ENCODE peak calls at places on chromosomes 5 and 9, in eight cellular contexts. One of them, this sample, is unnamed.

GRCh38 chr5:14414615-14415515 is 166.7 kb upstream of the OTULINL start:
- DNase-seq in left ventricle myocardium inferior: no peak
- DNase-seq in left lung: no peak
- DNase-seq in endodermal cell: no peak
- DNase-seq in A549: no peak
- DNase-seq in fibroblast of lung: no peak
- DNase-seq in stomach: no peak
- DNase-seq in brain microvascular endothelial cell: no peak
- DNase-seq in this sample: no peak

GRCh38 chr5:151056367-151057306 is 24.2 kb downstream of the TNIP1 start:
- DNase-seq in left ventricle myocardium inferior: no peak
- DNase-seq in left lung: peak; percentile 42
- DNase-seq in endodermal cell: no peak
- DNase-seq in A549: no peak
- DNase-seq in fibroblast of lung: no peak
- DNase-seq in stomach: no peak
- DNase-seq in brain microvascular endothelial cell: no peak
- DNase-seq in this sample: no peak

GRCh38 chr9:87950765-87951488 is 23.4 kb downstream of the CDK20 start:
- DNase-seq in left ventricle myocardium inferior: no peak
- DNase-seq in left lung: no peak
- DNase-seq in endodermal cell: peak; percentile 67
- DNase-seq in A549: peak; percentile 31
- DNase-seq in fibroblast of lung: peak; percentile 40
- DNase-seq in stomach: no peak
- DNase-seq in brain microvascular endothelial cell: peak; percentile 11
- DNase-seq in this sample: peak; percentile 35

GRCh38 chr9:75148551-75148950 is 60.2 kb downstream of the OSTF1 start:
- DNase-seq in left ventricle myocardium inferior: no peak
- DNase-seq in left lung: no peak
- DNase-seq in endodermal cell: no peak
- DNase-seq in A549: no peak
- DNase-seq in fibroblast of lung: peak; percentile 93
- DNase-seq in stomach: no peak
- DNase-seq in brain microvascular endothelial cell: peak; percentile 93
- DNase-seq in this sample: no peak

GRCh38 chr9:128323192-128323730 is 622 bp downstream of the COQ4 start:
- DNase-seq in left ventricle myocardium inferior: no peak
- DNase-seq in left lung: no peak
- DNase-seq in endodermal cell: no peak
- DNase-seq in A549: no peak
- DNase-seq in fibroblast of lung: peak; percentile 63
- DNase-seq in stomach: no peak
- DNase-seq in brain microvascular endothelial cell: peak; percentile 31
- DNase-seq in this sample: no peak

GRCh38 chr9:37811906-37812476 is 11.4 kb downstream of the DCAF10 start:
- DNase-seq in left ventricle myocardium inferior: no peak
- DNase-seq in left lung: no peak
- DNase-seq in endodermal cell: no peak
- DNase-seq in A549: no peak
- DNase-seq in fibroblast of lung: no peak
- DNase-seq in stomach: no peak
- DNase-seq in brain microvascular endothelial cell: no peak
- DNase-seq in this sample: no peak

GRCh38 chr9:83199240-83199639 is 136.3 kb upstream of the RASEF start:
- DNase-seq in left ventricle myocardium inferior: no peak
- DNase-seq in left lung: no peak
- DNase-seq in endodermal cell: peak; percentile 65
- DNase-seq in A549: peak; percentile 55
- DNase-seq in fibroblast of lung: peak; percentile 19
- DNase-seq in stomach: peak; percentile 56
- DNase-seq in brain microvascular endothelial cell: peak; percentile 67
- DNase-seq in this sample: peak; percentile 57

GRCh38 chr5:151106073-151106472 is 25.2 kb upstream of the TNIP1 start:
- DNase-seq in left ventricle myocardium inferior: no peak
- DNase-seq in left lung: no peak
- DNase-seq in endodermal cell: no peak
- DNase-seq in A549: no peak
- DNase-seq in fibroblast of lung: no peak
- DNase-seq in stomach: no peak
- DNase-seq in brain microvascular endothelial cell: no peak
- DNase-seq in this sample: no peak

GRCh38 chr5:33850100-33850594 is 41.6 kb downstream of the ADAMTS12 start:
- DNase-seq in left ventricle myocardium inferior: no peak
- DNase-seq in left lung: no peak
- DNase-seq in endodermal cell: peak; percentile 62
- DNase-seq in A549: no peak
- DNase-seq in fibroblast of lung: peak; percentile 68
- DNase-seq in stomach: no peak
- DNase-seq in brain microvascular endothelial cell: peak; percentile 77
- DNase-seq in this sample: no peak

GRCh38 chr5:143235423-143235822 is 168.1 kb downstream of the NR3C1 start:
- DNase-seq in left ventricle myocardium inferior: no peak
- DNase-seq in left lung: no peak
- DNase-seq in endodermal cell: no peak
- DNase-seq in A549: no peak
- DNase-seq in fibroblast of lung: peak; percentile 56
- DNase-seq in stomach: no peak
- DNase-seq in brain microvascular endothelial cell: peak; percentile 36
- DNase-seq in this sample: peak; percentile 99

GRCh38 chr5:148011407-148012124 is 52.2 kb upstream of the SPINK5 start:
- DNase-seq in left ventricle myocardium inferior: no peak
- DNase-seq in left lung: no peak
- DNase-seq in endodermal cell: no peak
- DNase-seq in A549: no peak
- DNase-seq in fibroblast of lung: peak; percentile 79
- DNase-seq in stomach: no peak
- DNase-seq in brain microvascular endothelial cell: peak; percentile 14
- DNase-seq in this sample: peak; percentile 92

GRCh38 chr9:129040113-129040643 is 3.8 kb downstream of the MIGA2 start:
- DNase-seq in left ventricle myocardium inferior: no peak
- DNase-seq in left lung: no peak
- DNase-seq in endodermal cell: no peak
- DNase-seq in A549: no peak
- DNase-seq in fibroblast of lung: no peak
- DNase-seq in stomach: no peak
- DNase-seq in brain microvascular endothelial cell: no peak
- DNase-seq in this sample: no peak

GRCh38 chr5:98432378-98432777 is 341.1 kb upstream of the RGMB start:
- DNase-seq in left ventricle myocardium inferior: no peak
- DNase-seq in left lung: no peak
- DNase-seq in endodermal cell: peak; percentile 37
- DNase-seq in A549: no peak
- DNase-seq in fibroblast of lung: no peak
- DNase-seq in stomach: no peak
- DNase-seq in brain microvascular endothelial cell: no peak
- DNase-seq in this sample: no peak

GRCh38 chr5:173581408-173582197 is 34.8 kb downstream of the BOD1 start:
- DNase-seq in left ventricle myocardium inferior: no peak
- DNase-seq in left lung: no peak
- DNase-seq in endodermal cell: peak; percentile 94
- DNase-seq in A549: peak; percentile 31
- DNase-seq in fibroblast of lung: peak; percentile 39
- DNase-seq in stomach: peak; percentile 30
- DNase-seq in brain microvascular endothelial cell: no peak
- DNase-seq in this sample: peak; percentile 64

GRCh38 chr5:172274951-172275753 is 8.4 kb downstream of the UBTD2 start:
- DNase-seq in left ventricle myocardium inferior: no peak
- DNase-seq in left lung: no peak
- DNase-seq in endodermal cell: no peak
- DNase-seq in A549: no peak
- DNase-seq in fibroblast of lung: no peak
- DNase-seq in stomach: no peak
- DNase-seq in brain microvascular endothelial cell: peak; percentile 87
- DNase-seq in this sample: peak; percentile 64

GRCh38 chr9:127004946-127005769 is 90.6 kb downstream of the RALGPS1 start:
- DNase-seq in left ventricle myocardium inferior: no peak
- DNase-seq in left lung: no peak
- DNase-seq in endodermal cell: no peak
- DNase-seq in A549: no peak
- DNase-seq in fibroblast of lung: no peak
- DNase-seq in stomach: no peak
- DNase-seq in brain microvascular endothelial cell: peak; percentile 6
- DNase-seq in this sample: no peak

GRCh38 chr9:137000177-137000930 is 4.0 kb upstream of the CLIC3 start:
- DNase-seq in left ventricle myocardium inferior: no peak
- DNase-seq in left lung: no peak
- DNase-seq in endodermal cell: no peak
- DNase-seq in A549: no peak
- DNase-seq in fibroblast of lung: peak; percentile 68
- DNase-seq in stomach: no peak
- DNase-seq in brain microvascular endothelial cell: peak; percentile 66
- DNase-seq in this sample: no peak

GRCh38 chr9:126723807-126724172 is 81.0 kb upstream of the ZBTB43 start:
- DNase-seq in left ventricle myocardium inferior: no peak
- DNase-seq in left lung: no peak
- DNase-seq in endodermal cell: peak; percentile 75
- DNase-seq in A549: no peak
- DNase-seq in fibroblast of lung: no peak
- DNase-seq in stomach: no peak
- DNase-seq in brain microvascular endothelial cell: peak; percentile 22
- DNase-seq in this sample: no peak

GRCh38 chr9:128901822-128902221 is 19.0 kb upstream of the PHYHD1 start:
- DNase-seq in left ventricle myocardium inferior: no peak
- DNase-seq in left lung: no peak
- DNase-seq in endodermal cell: no peak
- DNase-seq in A549: no peak
- DNase-seq in fibroblast of lung: no peak
- DNase-seq in stomach: no peak
- DNase-seq in brain microvascular endothelial cell: no peak
- DNase-seq in this sample: no peak

GRCh38 chr5:65102826-65103673 is 334.3 kb downstream of the CWC27 start:
- DNase-seq in left ventricle myocardium inferior: peak; percentile 74
- DNase-seq in left lung: peak; percentile 71
- DNase-seq in endodermal cell: peak; percentile 79
- DNase-seq in A549: peak; percentile 69
- DNase-seq in fibroblast of lung: peak; percentile 51
- DNase-seq in stomach: peak; percentile 56
- DNase-seq in brain microvascular endothelial cell: no peak
- DNase-seq in this sample: peak; percentile 60

GRCh38 chr5:68449380-68449779 is 233.8 kb downstream of the PIK3R1 start:
- DNase-seq in left ventricle myocardium inferior: no peak
- DNase-seq in left lung: no peak
- DNase-seq in endodermal cell: no peak
- DNase-seq in A549: no peak
- DNase-seq in fibroblast of lung: no peak
- DNase-seq in stomach: no peak
- DNase-seq in brain microvascular endothelial cell: no peak
- DNase-seq in this sample: no peak

GRCh38 chr5:1784197-1785050 is 15.2 kb downstream of the MRPL36 start:
- DNase-seq in left ventricle myocardium inferior: peak; percentile 7
- DNase-seq in left lung: no peak
- DNase-seq in endodermal cell: no peak
- DNase-seq in A549: no peak
- DNase-seq in fibroblast of lung: no peak
- DNase-seq in stomach: no peak
- DNase-seq in brain microvascular endothelial cell: no peak
- DNase-seq in this sample: no peak

GRCh38 chr9:76785501-76785900 is 21.3 kb downstream of the PCA3 start:
- DNase-seq in left ventricle myocardium inferior: no peak
- DNase-seq in left lung: no peak
- DNase-seq in endodermal cell: no peak
- DNase-seq in A549: no peak
- DNase-seq in fibroblast of lung: no peak
- DNase-seq in stomach: no peak
- DNase-seq in brain microvascular endothelial cell: no peak
- DNase-seq in this sample: no peak

GRCh38 chr9:33795281-33795680 is at the start of gene PRSS3:
- DNase-seq in left ventricle myocardium inferior: no peak
- DNase-seq in left lung: no peak
- DNase-seq in endodermal cell: no peak
- DNase-seq in A549: no peak
- DNase-seq in fibroblast of lung: no peak
- DNase-seq in stomach: peak; percentile 44
- DNase-seq in brain microvascular endothelial cell: no peak
- DNase-seq in this sample: no peak
- TF ChIP-seq CTCF in left ventricle myocardium inferior: no peak
- TF ChIP-seq CTCF in left lung: no peak
- TF ChIP-seq CTCF in endodermal cell: no peak
- TF ChIP-seq CTCF in A549: no peak
- TF ChIP-seq CTCF in fibroblast of lung: no peak
- TF ChIP-seq CTCF in stomach: no peak
- TF ChIP-seq CTCF in brain microvascular endothelial cell: no peak
- TF ChIP-seq CTCF in this sample: no peak

GRCh38 chr5:141871870-141872269 is 6.3 kb downstream of the PCDH1 start:
- DNase-seq in left ventricle myocardium inferior: no peak
- DNase-seq in left lung: no peak
- DNase-seq in endodermal cell: peak; percentile 49
- DNase-seq in A549: no peak
- DNase-seq in fibroblast of lung: no peak
- DNase-seq in stomach: no peak
- DNase-seq in brain microvascular endothelial cell: no peak
- DNase-seq in this sample: no peak
- H3K27ac ChIP-seq in left ventricle myocardium inferior: peak overlapping the region; percentile 40
- H3K27ac ChIP-seq in left lung: no peak overlapping the region
- H3K27ac ChIP-seq in endodermal cell: no peak overlapping the region
- H3K27ac ChIP-seq in A549: no peak overlapping the region
- H3K27ac ChIP-seq in fibroblast of lung: no peak overlapping the region
- H3K27ac ChIP-seq in stomach: peak overlapping the region; percentile 75
- H3K27ac ChIP-seq in brain microvascular endothelial cell: no peak overlapping the region
- H3K27ac ChIP-seq in this sample: no peak overlapping the region

GRCh38 chr9:130626249-130626982 is 38.0 kb upstream of the PRDM12 start:
- DNase-seq in left ventricle myocardium inferior: peak; percentile 22
- DNase-seq in left lung: no peak
- DNase-seq in endodermal cell: peak; percentile 64
- DNase-seq in A549: no peak
- DNase-seq in fibroblast of lung: no peak
- DNase-seq in stomach: no peak
- DNase-seq in brain microvascular endothelial cell: no peak
- DNase-seq in this sample: no peak
- TF ChIP-seq CTCF in left ventricle myocardium inferior: peak; percentile 38
- TF ChIP-seq CTCF in left lung: no peak
- TF ChIP-seq CTCF in endodermal cell: peak; percentile 49
- TF ChIP-seq CTCF in A549: no peak
- TF ChIP-seq CTCF in fibroblast of lung: peak; percentile 21
- TF ChIP-seq CTCF in stomach: no peak
- TF ChIP-seq CTCF in brain microvascular endothelial cell: peak; percentile 26
- TF ChIP-seq CTCF in this sample: no peak

DNA sequence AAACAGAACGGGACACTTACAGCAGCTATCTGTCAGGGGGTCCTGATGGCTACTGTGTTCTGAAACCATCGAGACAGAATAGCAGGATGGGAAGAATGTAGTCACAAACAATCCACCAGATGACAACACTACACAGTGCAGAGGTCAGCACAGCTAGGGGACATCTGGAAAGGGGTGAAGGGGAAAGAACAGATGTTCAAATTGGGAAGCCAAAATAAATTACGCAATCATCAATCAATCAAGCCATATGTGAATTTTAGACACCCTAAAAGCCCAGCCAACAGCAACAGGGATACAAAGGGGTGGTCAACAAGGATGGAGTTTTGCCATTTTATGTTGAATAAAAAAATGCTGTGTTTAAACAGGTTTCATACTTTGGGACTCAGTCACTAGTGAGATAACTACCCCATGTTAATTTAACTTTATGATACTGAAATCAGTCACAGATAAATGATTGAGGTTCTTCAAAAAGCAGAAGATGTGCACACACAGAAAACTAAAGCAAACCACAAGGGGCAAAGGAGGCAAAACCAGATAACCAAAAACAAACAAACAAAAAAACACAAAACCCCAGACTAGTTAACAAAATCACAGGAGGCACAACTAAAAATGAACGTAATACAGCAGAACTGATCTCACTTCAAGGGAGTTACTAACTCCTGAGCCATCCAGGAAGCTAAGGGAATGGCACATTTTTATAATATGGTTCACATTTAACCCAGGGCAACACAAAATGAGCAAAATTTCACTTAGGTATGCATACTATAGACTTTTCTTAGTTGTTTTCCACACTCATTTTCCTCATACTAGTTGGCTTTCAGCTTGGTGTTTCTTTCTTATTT is 65.9 kb downstream of the HABP4 start:
- DNase-seq in left ventricle myocardium inferior: no peak
- DNase-seq in left lung: no peak
- DNase-seq in endodermal cell: no peak
- DNase-seq in A549: no peak
- DNase-seq in fibroblast of lung: peak; percentile 69
- DNase-seq in stomach: no peak
- DNase-seq in brain microvascular endothelial cell: no peak
- DNase-seq in this sample: no peak
- H3K27ac ChIP-seq in left ventricle myocardium inferior: peak overlapping the region; percentile 67
- H3K27ac ChIP-seq in left lung: peak overlapping the region; percentile 66
- H3K27ac ChIP-seq in endodermal cell: no peak overlapping the region
- H3K27ac ChIP-seq in A549: no peak overlapping the region
- H3K27ac ChIP-seq in fibroblast of lung: peak overlapping the region; percentile 84
- H3K27ac ChIP-seq in stomach: peak overlapping the region; percentile 59
- H3K27ac ChIP-seq in brain microvascular endothelial cell: no peak overlapping the region
- H3K27ac ChIP-seq in this sample: no peak overlapping the region